ENCODE peak calls at places on chromosomes 5 and 9, in eight cellular contexts. B is transverse colon, F is sigmoid colon, R is tibial nerve, S is ovary, H is A549, Y is SK-N-SH, I is H1. G is an unnamed sample.

GRCh38 chr9:135950135-135950682 is 11.0 kb downstream of the UBAC1 start:
- DNase-seq in F (no peak), B (no peak), Y (no peak), H (no peak), R (no peak), I (no peak), S (no peak), G (no peak)

GRCh38 chr5:157540707-157541451 is 34.7 kb downstream of the ADAM19 start:
- DNase-seq in B (peak), R (no peak), I (no peak), Y (peak), H (no peak), S (no peak), F (peak), G (peak)

GRCh38 chr5:21810737-21811316 is 1042.3 kb downstream of the CDH12 start:
- DNase-seq in I (no peak), Y (no peak), F (no peak), B (no peak), H (peak), S (no peak), R (no peak), G (no peak)

GRCh38 chr5:21642321-21642720 is 1210.8 kb downstream of the CDH12 start:
- DNase-seq in B (no peak), Y (no peak), I (no peak), F (no peak), S (no peak), R (no peak), H (no peak), G (no peak)

GRCh38 chr5:41772071-41772470 is 98.2 kb downstream of the OXCT1 start:
- DNase-seq in R (no peak), B (no peak), H (no peak), Y (no peak), I (no peak), S (no peak), F (no peak), G (no peak)

GRCh38 chr5:56616454-56617160 is 198.7 kb upstream of the MAP3K1 start:
- DNase-seq in F (no peak), S (no peak), H (no peak), R (no peak), Y (no peak), I (no peak), B (no peak), G (no peak)

GRCh38 chr9:130775336-130775991 is 59.6 kb upstream of the ABL1 start:
- DNase-seq in R (no peak), Y (no peak), H (no peak), I (no peak), B (no peak), F (no peak), S (no peak), G (no peak)

GRCh38 chr5:60948738-60949137 is 3.7 kb downstream of the NDUFAF2 start:
- DNase-seq in F (no peak), Y (no peak), S (no peak), I (no peak), B (no peak), H (no peak), R (no peak), G (no peak)

GRCh38 chr5:54404568-54404967 is 50.9 kb upstream of the HSPB3 start:
- DNase-seq in R (no peak), I (no peak), F (no peak), Y (no peak), H (no peak), S (no peak), B (no peak), G (no peak)

GRCh38 chr9:100505564-100506159 is 32.7 kb downstream of the TMEFF1 start:
- DNase-seq in I (peak), R (peak), H (peak), B (peak), F (no peak), Y (peak), S (no peak), G (no peak)

GRCh38 chr9:16191691-16192402 is 639.0 kb downstream of the CCDC171 start:
- DNase-seq in B (peak), I (peak), S (peak), Y (peak), R (peak), F (peak), H (peak), G (peak)

GRCh38 chr5:144170276-144171024 is at the start of the genes KCTD16 and YIPF5:
- DNase-seq in R (peak), F (peak), Y (peak), B (peak), S (peak), I (peak), H (peak), G (peak)

GRCh38 chr5:117623042-117623815 is 1048.6 kb upstream of the SEMA6A start:
- DNase-seq in Y (no peak), F (no peak), B (no peak), H (no peak), S (no peak), I (no peak), R (no peak), G (no peak)

GRCh38 chr9:81634915-81635516 is 54.3 kb downstream of the TLE1 start:
- DNase-seq in R (no peak), S (no peak), I (no peak), B (no peak), F (no peak), Y (no peak), H (no peak), G (no peak)

GRCh38 chr9:21674894-21675293 is 127.5 kb upstream of the MTAP start:
- DNase-seq in R (no peak), B (no peak), Y (no peak), I (no peak), F (no peak), S (no peak), H (no peak), G (no peak)

GRCh38 chr9:89402695-89403427 is 84.6 kb downstream of the SECISBP2 start:
- DNase-seq in R (no peak), Y (no peak), B (no peak), H (no peak), S (no peak), I (no peak), F (no peak), G (no peak)

GRCh38 chr9:133003071-133003461 is 24.6 kb downstream of the GFI1B start:
- DNase-seq in S (no peak), Y (no peak), R (no peak), F (no peak), H (no peak), I (no peak), B (no peak), G (no peak)

GRCh38 chr5:53576674-53577073 is 16.2 kb downstream of the NDUFS4 start:
- DNase-seq in R (no peak), I (no peak), Y (no peak), H (no peak), F (no peak), S (no peak), B (no peak), G (no peak)

GRCh38 chr9:109320338-109320733 is 523 bp downstream of the EPB41L4B start:
- DNase-seq in B (peak), R (no peak), I (no peak), H (no peak), S (peak), F (no peak), Y (peak), G (no peak)

GRCh38 chr5:65913519-65913918 is 12.9 kb upstream of the ERBIN start:
- DNase-seq in I (no peak), S (peak), R (peak), H (no peak), B (no peak), F (no peak), Y (no peak), G (no peak)

DNA sequence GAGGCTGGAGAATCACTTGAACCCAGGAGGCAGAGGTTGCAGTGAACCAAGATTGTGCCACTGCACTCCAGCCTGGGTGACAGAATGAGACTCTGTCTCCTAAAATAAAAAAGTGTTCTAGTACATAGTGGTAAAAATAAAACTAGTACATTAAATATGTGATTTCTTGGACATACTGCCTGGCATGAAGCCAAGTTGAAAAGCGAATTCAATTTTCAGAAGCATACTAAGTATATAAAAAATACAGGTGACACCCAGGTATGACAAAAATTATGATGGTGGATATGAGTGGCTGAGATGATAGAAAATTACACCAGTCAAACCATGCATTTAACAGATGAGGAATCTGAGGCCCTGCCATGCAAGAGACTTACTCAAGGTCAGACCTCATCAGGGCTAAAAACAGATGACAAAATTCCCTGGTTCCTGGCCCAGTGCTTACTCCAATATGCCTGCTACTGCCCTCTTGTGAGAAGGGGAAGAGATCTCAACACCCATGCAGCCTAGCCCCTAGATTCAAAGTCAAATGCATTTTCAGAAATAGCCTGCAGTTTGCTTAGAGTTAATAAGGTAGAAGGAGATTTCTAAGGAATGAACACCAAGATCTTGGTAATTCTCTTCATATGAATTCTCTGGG is 46.6 kb upstream of the GNPDA1 start:
- DNase-seq in H (no peak), S (no peak), I (no peak), F (no peak), R (peak), B (no peak), Y (no peak), G (no peak)
- TF ChIP-seq CTCF in H (no peak), S (no peak), I (peak), F (no peak), R (no peak), B (no peak), Y (peak), G (no peak)

GRCh38 chr9:87447547-87448432 is 49.9 kb upstream of the DAPK1 start:
- DNase-seq in Y (peak), S (no peak), F (no peak), I (no peak), R (no peak), H (no peak), B (no peak), G (no peak)
- TF ChIP-seq EP300 in Y (no peak), S (no peak), F (no peak), I (no peak), R (no peak), H (no peak), B (no peak), G (no peak)

GRCh38 chr5:109739741-109740140 is 50.0 kb downstream of the MAN2A1 start:
- DNase-seq in R (no peak), I (no peak), Y (no peak), S (no peak), F (no peak), H (no peak), B (no peak), G (no peak)
- H3K4me3 ChIP-seq in R (no peak), I (no peak), Y (peak), S (no peak), F (no peak), H (no peak), B (no peak), G (no peak)

GRCh38 chr9:121192518-121192917 is 9.2 kb downstream of the RAB14 start:
- DNase-seq in I (no peak), Y (no peak), S (no peak), H (no peak), B (no peak), F (no peak), R (no peak), G (no peak)
- TF ChIP-seq CTCF in I (no peak), Y (no peak), S (no peak), H (no peak), B (no peak), F (no peak), R (no peak), G (no peak)

DNA sequence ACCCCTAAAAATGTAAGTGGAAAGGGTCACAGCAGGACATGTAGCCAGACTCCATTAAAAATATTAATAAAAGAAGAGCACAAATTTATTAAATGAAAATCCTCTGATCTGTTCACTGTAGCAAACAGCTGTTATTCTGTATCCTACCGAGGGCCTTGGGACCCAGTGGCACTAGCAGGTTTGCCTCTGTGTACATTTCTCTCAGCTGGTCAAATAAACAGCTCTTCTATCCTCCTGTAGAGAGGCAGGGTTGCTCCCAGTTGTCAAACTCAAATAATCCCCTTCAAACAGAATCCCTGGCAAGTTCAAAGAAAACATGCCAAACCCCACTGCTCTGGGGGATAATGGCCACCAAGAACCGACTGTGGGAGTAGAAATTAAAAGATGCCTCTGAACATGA is 1262.0 kb upstream of the DMAC1 start:
- DNase-seq in Y (no peak), S (no peak), H (no peak), F (no peak), R (no peak), I (no peak), B (no peak), G (no peak)
- TF ChIP-seq EP300 in Y (no peak), S (no peak), H (no peak), F (no peak), R (no peak), I (no peak), B (no peak), G (no peak)

GRCh38 chr9:118729981-118730380 is 639.3 kb downstream of the BRINP1 start:
- DNase-seq in H (no peak), I (no peak), Y (no peak), B (no peak), F (no peak), S (no peak), R (no peak), G (no peak)
- H3K4me3 ChIP-seq in H (no peak), I (no peak), Y (no peak), B (no peak), F (no peak), S (no peak), R (no peak), G (no peak)

GRCh38 chr9:71620806-71621205 is 147.5 kb downstream of the CEMIP2 start:
- DNase-seq in Y (no peak), I (no peak), R (no peak), S (no peak), H (no peak), B (no peak), F (no peak), G (no peak)

GRCh38 chr9:71626395-71626794 is 141.9 kb downstream of the CEMIP2 start:
- DNase-seq in Y (no peak), F (no peak), H (no peak), B (no peak), S (no peak), R (no peak), I (no peak), G (no peak)

GRCh38 chr9:71628247-71628646 is 140.1 kb downstream of the CEMIP2 start:
- DNase-seq in S (no peak), B (no peak), R (no peak), I (no peak), H (no peak), F (no peak), Y (no peak), G (no peak)

GRCh38 chr9:71627537-71627936 is 140.8 kb downstream of the CEMIP2 start:
- DNase-seq in S (no peak), R (no peak), H (no peak), F (no peak), Y (no peak), B (no peak), I (no peak), G (no peak)

GRCh38 chr9:71624728-71625127 is 143.6 kb downstream of the CEMIP2 start:
- DNase-seq in H (no peak), S (no peak), R (no peak), Y (no peak), F (no peak), B (no peak), I (no peak), G (no peak)
- TF ChIP-seq CTCF in H (no peak), S (no peak), R (no peak), Y (no peak), F (no peak), B (no peak), I (peak), G (no peak)

G was measured in suprapubic skin.